ENCODE peak calls at places on chromosome 1, in five cellular contexts. L is retinal pigment epithelial cell; Y is stimulated activated CD4-positive, alpha-beta T cell treated with anti-CD3 and anti-CD28 coated beads, Interleukin-4, amount 100 ng/mL, for 24 hours; D is adrenal gland; Z is NCI-H1092. F is an unnamed sample.
A peak's percentile ranks its signal among the peaks of the same experiment; 100 is the strongest.

GRCh38 chr1:7299994-7300393 is 471.1 kb upstream of the VAMP3 start:
- DNase-seq in L (peak; percentile 52), Y (no peak), D (peak; percentile 8), Z (no peak), F (no peak)

GRCh38 chr1:11736746-11737639 is 1.1 kb downstream of the AGTRAP start:
- DNase-seq in L (peak; percentile 46), Y (peak; percentile 40), D (peak; percentile 55), Z (no peak), F (no peak)

GRCh38 chr1:165143437-165144065 is 213.0 kb downstream of the LMX1A start:
- DNase-seq in L (no peak), Y (peak; percentile 5), D (no peak), Z (peak; percentile 6), F (peak; percentile 50)

GRCh38 chr1:227762231-227762911 is 27.1 kb downstream of the SNAP47 start:
- DNase-seq in L (no peak), Y (peak; percentile 86), D (peak; percentile 94), Z (peak; percentile 84), F (peak; percentile 75)

GRCh38 chr1:13585996-13586395 is 2.4 kb downstream of the PDPN start:
- DNase-seq in L (no peak), Y (no peak), D (no peak), Z (no peak), F (no peak)

GRCh38 chr1:39167632-39168209 is 36.8 kb upstream of the MACF1 start:
- DNase-seq in L (no peak), Y (no peak), D (peak; percentile 25), Z (no peak), F (no peak)

GRCh38 chr1:56967900-56968832 is 2.4 kb upstream of the C8B start:
- DNase-seq in L (no peak), Y (no peak), D (no peak), Z (no peak), F (no peak)

GRCh38 chr1:30947212-30947611 is 38.7 kb upstream of the SDC3 start:
- DNase-seq in L (no peak), Y (no peak), D (no peak), Z (no peak), F (no peak)

GRCh38 chr1:15584489-15585363 is at the start of gene AGMAT:
- DNase-seq in L (no peak), Y (peak; percentile 72), D (peak; percentile 49), Z (no peak), F (peak; percentile 67)

GRCh38 chr1:58874757-58875755 is 91.2 kb upstream of the JUN start:
- DNase-seq in L (peak; percentile 66), Y (no peak), D (no peak), Z (peak; percentile 79), F (no peak)

GRCh38 chr1:172429324-172430127 is 9.0 kb downstream of the C1orf105 start:
- DNase-seq in L (no peak), Y (peak; percentile 43), D (peak; percentile 60), Z (peak; percentile 38), F (peak; percentile 80)

GRCh38 chr1:39574646-39575045 is 1.9 kb downstream of the PABPC4 start:
- DNase-seq in L (no peak), Y (no peak), D (peak; percentile 30), Z (no peak), F (peak; percentile 24)

GRCh38 chr1:167416506-167416905 is 101.8 kb downstream of the CD247 start:
- DNase-seq in L (no peak), Y (no peak), D (no peak), Z (no peak), F (no peak)

GRCh38 chr1:36115931-36116330 is 9.1 kb downstream of the COL8A2 start:
- DNase-seq in L (no peak), Y (no peak), D (no peak), Z (no peak), F (no peak)

GRCh38 chr1:8364528-8365442 is 46.9 kb downstream of the SLC45A1 start:
- DNase-seq in L (no peak), Y (no peak), D (peak; percentile 62), Z (no peak), F (no peak)

GRCh38 chr1:221722254-221723017 is 19.5 kb downstream of the DUSP10 start:
- DNase-seq in L (no peak), Y (no peak), D (no peak), Z (no peak), F (no peak)

F was measured in Kasumi-1.